ENCODE peak calls at places on chromosomes 11 and 22, in seven cellular contexts. One of them, this sample, is unnamed.

GRCh38 chr22:40567106-40567505 is 69.4 kb downstream of the MRTFA start:
- DNase-seq in GM03348: peak
- DNase-seq in AG09309: no peak
- DNase-seq in skeletal muscle cell: no peak
- DNase-seq in T-cell: no peak
- DNase-seq in stimulated activated CD8-positive, alpha-beta memory T cell treated with anti-CD3 and anti-CD28 coated beads, Interleukin-2, amount 100 ng/mL, for 48 hours: no peak
- DNase-seq in activated T-cell treated with anti-CD3 and anti-CD28 coated beads for 24 hours: no peak
- DNase-seq in this sample: no peak

GRCh38 chr11:123052884-123053721 is 8.8 kb downstream of the HSPA8 start:
- DNase-seq in GM03348: no peak
- DNase-seq in AG09309: no peak
- DNase-seq in skeletal muscle cell: no peak
- DNase-seq in T-cell: no peak
- DNase-seq in stimulated activated CD8-positive, alpha-beta memory T cell treated with anti-CD3 and anti-CD28 coated beads, Interleukin-2, amount 100 ng/mL, for 48 hours: no peak
- DNase-seq in activated T-cell treated with anti-CD3 and anti-CD28 coated beads for 24 hours: no peak
- DNase-seq in this sample: no peak

GRCh38 chr11:63813563-63814382 is 517 bp downstream of the SPINDOC start:
- DNase-seq in GM03348: peak
- DNase-seq in AG09309: no peak
- DNase-seq in skeletal muscle cell: no peak
- DNase-seq in T-cell: no peak
- DNase-seq in stimulated activated CD8-positive, alpha-beta memory T cell treated with anti-CD3 and anti-CD28 coated beads, Interleukin-2, amount 100 ng/mL, for 48 hours: peak
- DNase-seq in activated T-cell treated with anti-CD3 and anti-CD28 coated beads for 24 hours: peak
- DNase-seq in this sample: peak

GRCh38 chr11:19793356-19793755 is 80.7 kb downstream of the NAV2 start:
- DNase-seq in GM03348: no peak
- DNase-seq in AG09309: no peak
- DNase-seq in skeletal muscle cell: no peak
- DNase-seq in T-cell: no peak
- DNase-seq in stimulated activated CD8-positive, alpha-beta memory T cell treated with anti-CD3 and anti-CD28 coated beads, Interleukin-2, amount 100 ng/mL, for 48 hours: no peak
- DNase-seq in activated T-cell treated with anti-CD3 and anti-CD28 coated beads for 24 hours: no peak
- DNase-seq in this sample: no peak

GRCh38 chr11:64447717-64448598 is 89.0 kb downstream of the RPS6KA4 start:
- DNase-seq in GM03348: peak
- DNase-seq in AG09309: no peak
- DNase-seq in skeletal muscle cell: no peak
- DNase-seq in T-cell: no peak
- DNase-seq in stimulated activated CD8-positive, alpha-beta memory T cell treated with anti-CD3 and anti-CD28 coated beads, Interleukin-2, amount 100 ng/mL, for 48 hours: no peak
- DNase-seq in activated T-cell treated with anti-CD3 and anti-CD28 coated beads for 24 hours: no peak
- DNase-seq in this sample: peak

GRCh38 chr11:59206635-59207034 is 6.1 kb downstream of the MPEG1 start:
- DNase-seq in GM03348: peak
- DNase-seq in AG09309: no peak
- DNase-seq in skeletal muscle cell: no peak
- DNase-seq in T-cell: no peak
- DNase-seq in stimulated activated CD8-positive, alpha-beta memory T cell treated with anti-CD3 and anti-CD28 coated beads, Interleukin-2, amount 100 ng/mL, for 48 hours: no peak
- DNase-seq in activated T-cell treated with anti-CD3 and anti-CD28 coated beads for 24 hours: no peak
- DNase-seq in this sample: peak

GRCh38 chr22:24975813-24976341 is 23.4 kb downstream of the KIAA1671 start:
- DNase-seq in GM03348: peak
- DNase-seq in AG09309: no peak
- DNase-seq in skeletal muscle cell: no peak
- DNase-seq in T-cell: no peak
- DNase-seq in stimulated activated CD8-positive, alpha-beta memory T cell treated with anti-CD3 and anti-CD28 coated beads, Interleukin-2, amount 100 ng/mL, for 48 hours: no peak
- DNase-seq in activated T-cell treated with anti-CD3 and anti-CD28 coated beads for 24 hours: no peak
- DNase-seq in this sample: peak

GRCh38 chr11:116823031-116823843 is at the start of gene APOA4:
- DNase-seq in GM03348: no peak
- DNase-seq in AG09309: no peak
- DNase-seq in skeletal muscle cell: no peak
- DNase-seq in T-cell: no peak
- DNase-seq in stimulated activated CD8-positive, alpha-beta memory T cell treated with anti-CD3 and anti-CD28 coated beads, Interleukin-2, amount 100 ng/mL, for 48 hours: no peak
- DNase-seq in activated T-cell treated with anti-CD3 and anti-CD28 coated beads for 24 hours: no peak
- DNase-seq in this sample: no peak

GRCh38 chr11:102476812-102477211 is 24.2 kb upstream of the TMEM123 start:
- DNase-seq in GM03348: no peak
- DNase-seq in AG09309: no peak
- DNase-seq in skeletal muscle cell: no peak
- DNase-seq in T-cell: peak
- DNase-seq in stimulated activated CD8-positive, alpha-beta memory T cell treated with anti-CD3 and anti-CD28 coated beads, Interleukin-2, amount 100 ng/mL, for 48 hours: no peak
- DNase-seq in activated T-cell treated with anti-CD3 and anti-CD28 coated beads for 24 hours: no peak
- DNase-seq in this sample: peak

GRCh38 chr11:46295312-46295995 is 18.0 kb downstream of the CREB3L1 start:
- DNase-seq in GM03348: peak
- DNase-seq in AG09309: no peak
- DNase-seq in skeletal muscle cell: no peak
- DNase-seq in T-cell: peak
- DNase-seq in stimulated activated CD8-positive, alpha-beta memory T cell treated with anti-CD3 and anti-CD28 coated beads, Interleukin-2, amount 100 ng/mL, for 48 hours: peak
- DNase-seq in activated T-cell treated with anti-CD3 and anti-CD28 coated beads for 24 hours: peak
- DNase-seq in this sample: peak

GRCh38 chr11:128476729-128477128 is 110.6 kb downstream of the ETS1 start:
- DNase-seq in GM03348: no peak
- DNase-seq in AG09309: no peak
- DNase-seq in skeletal muscle cell: no peak
- DNase-seq in T-cell: peak
- DNase-seq in stimulated activated CD8-positive, alpha-beta memory T cell treated with anti-CD3 and anti-CD28 coated beads, Interleukin-2, amount 100 ng/mL, for 48 hours: no peak
- DNase-seq in activated T-cell treated with anti-CD3 and anti-CD28 coated beads for 24 hours: peak
- DNase-seq in this sample: no peak

GRCh38 chr11:47109051-47109791 is 67.5 kb downstream of the ARFGAP2 start:
- DNase-seq in GM03348: no peak
- DNase-seq in AG09309: no peak
- DNase-seq in skeletal muscle cell: no peak
- DNase-seq in T-cell: no peak
- DNase-seq in stimulated activated CD8-positive, alpha-beta memory T cell treated with anti-CD3 and anti-CD28 coated beads, Interleukin-2, amount 100 ng/mL, for 48 hours: no peak
- DNase-seq in activated T-cell treated with anti-CD3 and anti-CD28 coated beads for 24 hours: no peak
- DNase-seq in this sample: no peak

GRCh38 chr11:22466351-22466750 is 128.2 kb downstream of the SLC17A6 start:
- DNase-seq in GM03348: no peak
- DNase-seq in AG09309: no peak
- DNase-seq in skeletal muscle cell: no peak
- DNase-seq in T-cell: no peak
- DNase-seq in stimulated activated CD8-positive, alpha-beta memory T cell treated with anti-CD3 and anti-CD28 coated beads, Interleukin-2, amount 100 ng/mL, for 48 hours: no peak
- DNase-seq in activated T-cell treated with anti-CD3 and anti-CD28 coated beads for 24 hours: no peak
- DNase-seq in this sample: no peak

GRCh38 chr11:12285106-12285505 is 92.3 kb upstream of the PARVA start:
- DNase-seq in GM03348: peak
- DNase-seq in AG09309: peak
- DNase-seq in skeletal muscle cell: peak
- DNase-seq in T-cell: no peak
- DNase-seq in stimulated activated CD8-positive, alpha-beta memory T cell treated with anti-CD3 and anti-CD28 coated beads, Interleukin-2, amount 100 ng/mL, for 48 hours: no peak
- DNase-seq in activated T-cell treated with anti-CD3 and anti-CD28 coated beads for 24 hours: no peak
- DNase-seq in this sample: no peak